ENCODE peak calls at places on chromosomes 16 and 17, in seven cellular contexts. T is spleen; N is cardiac muscle cell; C is MM.1S; R is CD8-positive, alpha-beta T cell; F is psoas muscle; P is ascending aorta. Y is an unnamed sample.

GRCh38 chr17:17663160-17664072 is 17.8 kb upstream of the RAI1 start:
- DNase-seq in F (peak), N (peak), T (peak), C (no peak), R (peak), P (no peak), Y (peak)

GRCh38 chr16:31108794-31109558 is 790 bp downstream of the BCKDK start:
- DNase-seq in C (no peak), P (no peak), F (no peak), N (no peak), R (no peak), T (no peak), Y (no peak)

GRCh38 chr17:18981642-18982424 is 22.7 kb downstream of the FAM83G start:
- DNase-seq in N (no peak), F (no peak), T (no peak), C (no peak), R (no peak), P (no peak), Y (no peak)

GRCh38 chr17:49223517-49224197 is 6.9 kb downstream of the PHOSPHO1 start:
- DNase-seq in F (peak), N (peak), T (peak), C (peak), P (no peak), R (peak), Y (peak)

GRCh38 chr17:1367351-1367745 is 32.7 kb downstream of the YWHAE start:
- DNase-seq in T (no peak), C (no peak), P (no peak), F (no peak), N (no peak), R (no peak), Y (no peak)

GRCh38 chr16:24689128-24689527 is 40.3 kb upstream of the TNRC6A start:
- DNase-seq in C (no peak), N (peak), F (no peak), R (no peak), T (no peak), P (no peak), Y (no peak)

GRCh38 chr16:54509406-54509931 is 222.9 kb upstream of the IRX3 start:
- DNase-seq in P (no peak), N (no peak), F (no peak), R (no peak), T (no peak), C (no peak), Y (no peak)

GRCh38 chr16:56869513-56870270 is 4.7 kb downstream of the SLC12A3 start:
- DNase-seq in T (no peak), R (no peak), F (no peak), C (peak), N (no peak), P (no peak), Y (no peak)

GRCh38 chr16:57137566-57138273 is 45.3 kb downstream of the CPNE2 start:
- DNase-seq in N (no peak), F (no peak), C (no peak), R (no peak), P (no peak), T (peak), Y (no peak)

GRCh38 chr17:9037741-9038140 is 16.4 kb downstream of the NTN1 start:
- DNase-seq in P (no peak), R (no peak), C (no peak), T (no peak), F (no peak), N (no peak), Y (no peak)

GRCh38 chr16:59748531-59748930 is 1014.4 kb upstream of the GOT2 start:
- DNase-seq in F (no peak), P (no peak), C (no peak), N (no peak), T (no peak), R (no peak), Y (no peak)

GRCh38 chr17:17919169-17920107 is 52.8 kb downstream of the TOM1L2 start:
- DNase-seq in F (peak), N (peak), P (no peak), R (peak), C (peak), T (peak), Y (peak)

GRCh38 chr17:1604831-1605528 is 23.7 kb downstream of the SLC43A2 start:
- DNase-seq in R (no peak), P (no peak), T (peak), F (peak), C (no peak), N (no peak), Y (no peak)

GRCh38 chr17:45050680-45051059 is 762 bp downstream of the DCAKD start:
- DNase-seq in P (no peak), R (peak), T (no peak), N (no peak), F (no peak), C (peak), Y (no peak)

GRCh38 chr16:1150511-1150982 is 2.4 kb upstream of the CACNA1H start:
- DNase-seq in T (no peak), N (no peak), R (no peak), P (no peak), F (no peak), C (peak), Y (no peak)

GRCh38 chr17:27343972-27344607 is 50.2 kb downstream of the WSB1 start:
- DNase-seq in T (no peak), P (no peak), R (no peak), F (no peak), N (no peak), C (no peak), Y (no peak)

GRCh38 chr17:46117850-46118696 is 75.2 kb downstream of the KANSL1 start:
- DNase-seq in C (no peak), N (no peak), T (no peak), F (no peak), P (no peak), R (no peak), Y (no peak)

GRCh38 chr16:212999-213398 is 16.2 kb downstream of the LUC7L start:
- DNase-seq in C (no peak), R (no peak), F (no peak), T (no peak), N (no peak), P (no peak), Y (no peak)

GRCh38 chr17:4771519-4772234 is at the start of gene TM4SF5:
- DNase-seq in P (no peak), F (no peak), T (no peak), N (no peak), R (no peak), C (no peak), Y (no peak)

GRCh38 chr17:36937001-36937960 is at the start of gene LHX1:
- DNase-seq in T (no peak), R (no peak), P (no peak), N (peak), C (no peak), F (peak), Y (no peak)

GRCh38 chr17:49913226-49914095 is 55.5 kb upstream of the DLX4 start:
- DNase-seq in T (no peak), F (no peak), P (no peak), C (no peak), N (no peak), R (no peak), Y (no peak)

GRCh38 chr17:31132977-31133376 is 38.2 kb downstream of the NF1 start:
- DNase-seq in F (no peak), R (no peak), N (no peak), T (no peak), P (no peak), C (no peak), Y (no peak)

GRCh38 chr16:67283039-67283825 is 3.9 kb downstream of the PLEKHG4 start:
- DNase-seq in C (no peak), R (no peak), F (no peak), P (no peak), N (no peak), T (peak), Y (no peak)
- TF ChIP-seq CTCF in C (no peak), R (no peak), F (no peak), P (no peak), N (no peak), T (no peak), Y (no peak)

GRCh38 chr16:58511933-58512815 is 3.1 kb upstream of the SETD6 start:
- DNase-seq in R (peak), P (no peak), T (peak), F (peak), N (peak), C (peak), Y (peak)
- TF ChIP-seq CTCF in R (peak), P (peak), T (peak), F (peak), N (peak), C (peak), Y (peak)

GRCh38 chr16:23016372-23016771 is 132.9 kb downstream of the USP31 start:
- DNase-seq in P (no peak), F (no peak), R (no peak), C (no peak), N (no peak), T (no peak), Y (no peak)

GRCh38 chr16:23014592-23014991 is 134.7 kb downstream of the USP31 start:
- DNase-seq in R (no peak), N (no peak), C (no peak), F (no peak), T (no peak), P (no peak), Y (no peak)

GRCh38 chr16:23015580-23015979 is 133.7 kb downstream of the USP31 start:
- DNase-seq in F (no peak), P (no peak), R (no peak), C (no peak), N (no peak), T (no peak), Y (no peak)

GRCh38 chr16:23024044-23024443 is 125.2 kb downstream of the USP31 start:
- DNase-seq in N (no peak), F (no peak), T (no peak), P (no peak), C (no peak), R (no peak), Y (no peak)

DNA sequence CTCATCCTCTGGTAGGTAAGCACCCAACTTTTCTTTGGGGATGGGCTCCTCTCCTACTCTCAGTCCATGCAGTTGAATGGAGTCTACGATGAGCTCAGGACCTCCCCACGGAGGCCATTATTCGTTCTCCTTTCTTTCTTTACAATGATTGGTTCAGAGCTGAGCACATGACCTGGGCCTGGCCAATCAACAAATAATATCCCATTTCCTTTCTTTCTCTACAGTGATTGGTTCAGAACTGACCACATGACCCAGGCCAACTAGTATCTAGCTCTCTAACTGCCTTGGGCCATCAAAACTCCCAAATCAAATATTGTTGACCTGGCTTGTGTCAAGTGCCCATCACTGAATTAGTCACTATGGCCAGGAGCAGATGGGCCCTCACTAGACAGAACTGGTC is 129.2 kb downstream of the USP31 start:
- DNase-seq in F (no peak), T (no peak), P (no peak), R (no peak), N (no peak), C (no peak), Y (no peak)
- TF ChIP-seq CTCF in F (no peak), T (no peak), P (no peak), R (no peak), N (no peak), C (no peak), Y (no peak)

GRCh38 chr16:89560413-89561194 is at the start of gene RPL13:
- DNase-seq in P (peak), F (peak), R (peak), N (peak), T (peak), C (peak), Y (peak)
- TF ChIP-seq CTCF in P (no peak), F (peak), R (no peak), N (no peak), T (no peak), C (no peak), Y (no peak)

GRCh38 chr17:3681565-3681964 is 13.0 kb downstream of the EMC6 start:
- DNase-seq in R (no peak), C (peak), N (no peak), F (no peak), T (no peak), P (no peak), Y (no peak)

GRCh38 chr17:3681057-3681456 is 12.4 kb downstream of the EMC6 start:
- DNase-seq in T (no peak), N (no peak), P (no peak), C (no peak), R (no peak), F (no peak), Y (no peak)

GRCh38 chr17:3678821-3679175 is 10.2 kb downstream of the EMC6 start:
- DNase-seq in F (peak), P (no peak), N (no peak), T (no peak), C (no peak), R (no peak), Y (no peak)

GRCh38 chr17:3678095-3678820 is 9.6 kb downstream of the EMC6 start:
- DNase-seq in C (peak), N (no peak), F (peak), T (no peak), P (no peak), R (no peak), Y (no peak)

DNA sequence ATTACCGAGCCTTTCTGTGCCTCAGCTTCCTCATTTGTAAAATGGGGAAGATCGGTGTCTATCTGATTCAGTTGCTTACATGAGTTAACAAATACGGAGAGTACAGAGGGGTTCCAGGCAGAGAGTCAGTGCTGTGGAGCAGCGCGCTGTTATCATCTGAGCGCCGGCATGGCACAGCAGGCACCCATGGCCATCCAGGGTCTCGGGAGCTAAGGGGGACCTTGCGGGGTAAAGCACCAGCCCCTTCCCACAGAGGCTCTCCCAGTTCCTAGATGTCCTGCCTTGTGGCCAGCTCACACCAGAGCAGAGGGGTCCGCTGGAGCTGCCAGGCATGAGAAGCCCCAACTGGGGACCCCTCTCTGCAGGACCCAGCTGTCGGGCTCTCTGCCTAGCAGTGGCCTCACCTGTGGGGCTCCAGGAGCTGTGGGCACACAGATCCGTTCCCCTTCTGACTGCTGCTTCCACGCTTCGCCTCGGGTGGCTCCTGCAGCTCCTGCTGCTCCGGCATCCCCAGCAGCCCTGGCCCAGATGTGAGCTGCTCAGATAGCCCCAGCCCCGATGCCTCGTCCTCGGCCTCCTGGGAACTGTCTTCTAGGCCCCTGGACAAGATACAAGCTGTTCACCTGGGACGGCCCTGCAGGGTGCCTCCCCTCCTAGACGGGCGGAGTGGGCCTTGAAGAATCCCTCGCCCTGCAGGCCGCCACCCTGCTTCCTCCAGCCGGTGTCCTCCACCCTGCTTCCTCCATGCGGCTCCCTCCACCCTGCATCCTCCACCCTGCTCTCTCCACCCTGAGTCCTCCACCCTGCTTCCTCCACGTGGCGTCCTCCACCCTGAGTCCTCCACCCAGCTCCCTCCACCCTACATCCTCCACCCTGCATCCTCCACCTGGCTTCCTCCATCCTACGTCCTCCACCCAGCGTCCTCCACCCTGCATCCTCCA is 10.8 kb downstream of the EMC6 start:
- DNase-seq in P (no peak), N (no peak), F (no peak), T (no peak), R (no peak), C (peak), Y (no peak)
- TF ChIP-seq CTCF in P (no peak), N (no peak), F (no peak), T (no peak), R (no peak), C (no peak), Y (no peak)

GRCh38 chr16:67226804-67227566 is at the start of gene TMEM208:
- DNase-seq in P (peak), C (peak), T (peak), N (peak), R (peak), F (peak), Y (peak)
- TF ChIP-seq CTCF in P (no peak), C (peak), T (no peak), N (peak), R (no peak), F (no peak), Y (peak)

DNA sequence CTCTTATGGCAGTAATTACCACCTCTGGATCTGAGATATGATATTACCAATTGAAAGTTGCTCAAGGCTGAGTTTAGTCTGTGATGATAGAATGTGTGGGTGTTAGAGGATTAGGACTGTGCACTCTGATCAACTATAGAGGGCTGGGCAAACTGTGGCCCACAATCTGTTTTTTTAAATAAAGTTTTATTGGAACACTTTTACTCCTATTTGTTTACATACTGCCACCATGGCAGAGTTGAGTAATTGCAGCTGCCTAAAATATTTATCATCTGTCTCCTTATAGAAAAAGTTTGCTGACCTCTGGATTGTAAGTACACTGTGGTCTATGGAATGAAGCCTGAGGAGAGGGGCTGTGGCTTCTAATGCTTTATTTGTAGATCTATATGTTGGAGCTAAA is 71.5 kb upstream of the N4BP1 start:
- DNase-seq in T (no peak), N (no peak), C (no peak), F (no peak), R (no peak), P (no peak), Y (no peak)
- TF ChIP-seq CTCF in T (no peak), N (no peak), C (peak), F (no peak), R (no peak), P (no peak), Y (no peak)

GRCh38 chr17:66614469-66614868 is 220.4 kb upstream of the CACNG5 start:
- DNase-seq in P (no peak), F (no peak), C (no peak), N (no peak), R (no peak), T (no peak), Y (no peak)
- TF ChIP-seq CTCF in P (no peak), F (no peak), C (no peak), N (no peak), R (no peak), T (no peak), Y (no peak)

GRCh38 chr16:69798466-69798865 is 36.3 kb downstream of the WWP2 start:
- DNase-seq in R (no peak), T (no peak), N (peak), C (no peak), F (no peak), P (no peak), Y (no peak)
- TF ChIP-seq CTCF in R (no peak), T (no peak), N (peak), C (no peak), F (peak), P (peak), Y (peak)

Y was measured in progenitor cell of endocrine pancreas.